ENCODE peak calls at places on chromosomes 4 and X, in four cellular contexts. One of them, this sample, is unnamed.

GRCh38 chrX:9948406-9948805 is 18.8 kb upstream of the CLDN34 start:
- DNase-seq in foreskin fibroblast: no peak
- DNase-seq in left lung: no peak
- DNase-seq in GM23338: no peak
- DNase-seq in this sample: peak; percentile 71

GRCh38 chrX:153692611-153693156 is 5.0 kb downstream of the SLC6A8 start:
- DNase-seq in foreskin fibroblast: no peak
- DNase-seq in left lung: no peak
- DNase-seq in GM23338: no peak
- DNase-seq in this sample: no peak

GRCh38 chr4:138897818-138898226 is 117.8 kb upstream of the NOCT start:
- DNase-seq in foreskin fibroblast: peak; percentile 32
- DNase-seq in left lung: no peak
- DNase-seq in GM23338: no peak
- DNase-seq in this sample: no peak

GRCh38 chr4:88734403-88734949 is 36.8 kb upstream of the NAP1L5 start:
- DNase-seq in foreskin fibroblast: no peak
- DNase-seq in left lung: no peak
- DNase-seq in GM23338: no peak
- DNase-seq in this sample: no peak

GRCh38 chrX:139052461-139052860 is 340.9 kb upstream of the FGF13 start:
- DNase-seq in foreskin fibroblast: no peak
- DNase-seq in left lung: no peak
- DNase-seq in GM23338: no peak
- DNase-seq in this sample: no peak

GRCh38 chrX:118056870-118057269 is 59.7 kb downstream of the KLHL13 start:
- DNase-seq in foreskin fibroblast: no peak
- DNase-seq in left lung: no peak
- DNase-seq in GM23338: no peak
- DNase-seq in this sample: no peak

GRCh38 chrX:151754042-151754419 is 19.5 kb downstream of the CNGA2 start:
- DNase-seq in foreskin fibroblast: peak; percentile 47
- DNase-seq in left lung: no peak
- DNase-seq in GM23338: no peak
- DNase-seq in this sample: peak; percentile 91

GRCh38 chrX:115625577-115626301 is 64.8 kb downstream of the PLS3 start:
- DNase-seq in foreskin fibroblast: no peak
- DNase-seq in left lung: no peak
- DNase-seq in GM23338: no peak
- DNase-seq in this sample: no peak

GRCh38 chr4:66574145-66574978 is 904.1 kb upstream of the EPHA5 start:
- DNase-seq in foreskin fibroblast: peak; percentile 18
- DNase-seq in left lung: no peak
- DNase-seq in GM23338: peak; percentile 28
- DNase-seq in this sample: no peak

GRCh38 chrX:105822138-105823091 is at the start of gene NRK:
- DNase-seq in foreskin fibroblast: no peak
- DNase-seq in left lung: peak; percentile 49
- DNase-seq in GM23338: peak; percentile 47
- DNase-seq in this sample: no peak

GRCh38 chrX:21374163-21374993 is at the start of gene CNKSR2:
- DNase-seq in foreskin fibroblast: no peak
- DNase-seq in left lung: peak; percentile 77
- DNase-seq in GM23338: peak; percentile 74
- DNase-seq in this sample: peak; percentile 36

GRCh38 chrX:42398967-42399631 is 378.9 kb downstream of the PPP1R2C start:
- DNase-seq in foreskin fibroblast: no peak
- DNase-seq in left lung: no peak
- DNase-seq in GM23338: no peak
- DNase-seq in this sample: no peak

GRCh38 chrX:47579537-47579936 is 2.7 kb upstream of the TIMP1 start:
- DNase-seq in foreskin fibroblast: peak; percentile 85
- DNase-seq in left lung: no peak
- DNase-seq in GM23338: no peak
- DNase-seq in this sample: peak; percentile 78

GRCh38 chr4:184568770-184569169 is 80.5 kb downstream of the CASP3 start:
- DNase-seq in foreskin fibroblast: no peak
- DNase-seq in left lung: no peak
- DNase-seq in GM23338: no peak
- DNase-seq in this sample: no peak

GRCh38 chr4:170091069-170091696 is 1.4 kb upstream of the AADAT start:
- DNase-seq in foreskin fibroblast: no peak
- DNase-seq in left lung: peak; percentile 80
- DNase-seq in GM23338: peak; percentile 47
- DNase-seq in this sample: no peak

GRCh38 chr4:126223784-126224407 is 909.1 kb downstream of the FAT4 start:
- DNase-seq in foreskin fibroblast: no peak
- DNase-seq in left lung: no peak
- DNase-seq in GM23338: peak; percentile 39
- DNase-seq in this sample: no peak

DNA sequence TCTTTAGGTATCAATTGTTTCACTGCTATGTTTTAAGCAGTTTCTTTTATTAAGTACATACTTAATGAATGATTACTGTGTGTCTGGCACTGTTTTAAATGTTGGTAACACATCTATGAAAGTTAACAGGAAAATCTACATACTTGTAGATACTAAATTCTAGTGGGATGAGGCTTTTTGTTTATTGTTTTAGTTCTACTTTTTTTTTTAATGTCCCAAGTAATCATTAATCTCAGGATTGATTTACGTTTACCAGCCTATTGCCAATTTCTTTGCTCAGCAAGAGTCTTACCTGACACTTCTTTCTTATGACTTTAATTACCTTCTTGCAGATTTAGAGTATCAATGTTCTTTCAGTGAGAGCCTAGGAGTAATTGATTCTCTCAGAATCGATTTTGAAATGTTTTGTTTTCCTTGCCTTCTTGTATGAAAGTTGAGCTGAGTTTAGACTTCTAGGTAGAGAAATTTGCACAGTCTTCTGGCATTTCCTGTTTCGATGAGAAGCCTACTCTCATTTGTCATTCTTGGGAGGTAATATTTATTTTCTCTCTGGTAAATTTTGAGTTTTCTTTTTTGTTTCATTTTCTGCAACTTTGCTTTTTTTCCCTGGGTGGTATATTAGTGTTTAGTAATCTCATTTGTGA is 235.2 kb upstream of the ANKRD50 start:
- DNase-seq in foreskin fibroblast: no peak
- DNase-seq in left lung: no peak
- DNase-seq in GM23338: no peak
- DNase-seq in this sample: no peak
- H3K4me3 ChIP-seq in foreskin fibroblast: no peak overlapping the region
- H3K4me3 ChIP-seq in left lung: no peak overlapping the region
- H3K4me3 ChIP-seq in GM23338: no peak overlapping the region
- H3K4me3 ChIP-seq in this sample: no peak overlapping the region

GRCh38 chr4:2817701-2818350 is 24.9 kb downstream of the SH3BP2 start:
- DNase-seq in foreskin fibroblast: no peak
- DNase-seq in left lung: peak; percentile 87
- DNase-seq in GM23338: peak; percentile 77
- DNase-seq in this sample: peak; percentile 34
- H3K4me3 ChIP-seq in foreskin fibroblast: peak overlapping the region; percentile 53
- H3K4me3 ChIP-seq in left lung: peak overlapping the region; percentile 47
- H3K4me3 ChIP-seq in GM23338: peak overlapping the region; percentile 65
- H3K4me3 ChIP-seq in this sample: peak overlapping the region; percentile 15

GRCh38 chr4:163193717-163194116 is 27.0 kb upstream of the NAF1 start:
- DNase-seq in foreskin fibroblast: no peak
- DNase-seq in left lung: no peak
- DNase-seq in GM23338: no peak
- DNase-seq in this sample: no peak
- H3K4me3 ChIP-seq in foreskin fibroblast: no peak overlapping the region
- H3K4me3 ChIP-seq in left lung: no peak overlapping the region
- H3K4me3 ChIP-seq in GM23338: no peak overlapping the region
- H3K4me3 ChIP-seq in this sample: no peak overlapping the region

DNA sequence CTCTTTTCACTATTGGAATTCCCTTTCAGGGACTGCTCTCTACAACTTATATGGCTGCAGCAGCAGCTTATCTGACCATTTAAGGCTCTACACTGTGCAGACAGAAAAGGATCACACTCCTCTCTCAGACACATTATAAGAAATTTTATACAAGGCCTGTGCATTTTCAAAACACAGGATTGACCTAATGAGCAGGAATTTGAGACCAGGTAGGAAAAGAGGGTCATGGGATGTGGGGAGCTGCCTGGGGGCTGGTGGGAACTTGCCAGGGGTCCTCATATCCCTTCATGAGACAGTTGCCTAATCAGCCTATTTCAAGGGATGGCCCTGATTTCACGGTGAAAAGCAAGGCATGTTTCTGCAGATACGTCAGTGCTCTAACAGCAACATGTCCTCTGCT is 77.1 kb downstream of the SORBS2 start:
- DNase-seq in foreskin fibroblast: no peak
- DNase-seq in left lung: no peak
- DNase-seq in GM23338: no peak
- DNase-seq in this sample: no peak
- H3K4me3 ChIP-seq in foreskin fibroblast: no peak overlapping the region
- H3K4me3 ChIP-seq in left lung: no peak overlapping the region
- H3K4me3 ChIP-seq in GM23338: no peak overlapping the region
- H3K4me3 ChIP-seq in this sample: no peak overlapping the region

DNA sequence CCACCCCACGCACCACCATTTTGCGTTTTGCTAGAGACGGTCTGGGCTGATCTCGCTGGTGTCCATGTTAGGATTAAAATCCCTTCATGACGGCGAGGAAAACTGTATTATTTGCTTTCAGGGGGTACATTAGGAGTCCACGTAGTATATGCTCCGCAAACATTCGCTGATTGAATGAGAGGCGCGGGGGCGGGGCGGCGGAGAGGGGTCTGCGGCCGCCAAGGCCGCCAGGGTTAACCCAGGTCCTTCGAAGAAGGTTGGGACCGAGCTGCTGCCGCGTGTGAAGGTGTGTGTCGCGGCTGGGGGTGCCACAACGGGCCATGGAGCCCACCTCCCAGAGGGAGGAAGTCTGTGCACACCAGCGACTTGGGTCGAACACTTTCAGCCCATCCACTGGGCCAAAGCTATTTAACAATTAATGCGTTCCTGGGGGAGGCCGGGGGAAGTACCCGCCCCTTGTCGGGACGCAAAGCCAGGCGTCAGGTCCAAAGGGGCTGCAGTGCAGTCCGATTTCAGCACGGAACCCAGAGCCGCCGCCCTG is 6.4 kb upstream of the PITX2 start:
- DNase-seq in foreskin fibroblast: no peak
- DNase-seq in left lung: no peak
- DNase-seq in GM23338: peak; percentile 61
- DNase-seq in this sample: no peak
- H3K4me3 ChIP-seq in foreskin fibroblast: no peak overlapping the region
- H3K4me3 ChIP-seq in left lung: no peak overlapping the region
- H3K4me3 ChIP-seq in GM23338: peak overlapping the region; percentile 65
- H3K4me3 ChIP-seq in this sample: no peak overlapping the region

GRCh38 chr4:81131563-81131962 is 83.5 kb downstream of the PRKG2 start:
- DNase-seq in foreskin fibroblast: no peak
- DNase-seq in left lung: no peak
- DNase-seq in GM23338: no peak
- DNase-seq in this sample: no peak

GRCh38 chr4:81136161-81136910 is 78.7 kb downstream of the PRKG2 start:
- DNase-seq in foreskin fibroblast: peak; percentile 87
- DNase-seq in left lung: no peak
- DNase-seq in GM23338: no peak
- DNase-seq in this sample: peak; percentile 75

GRCh38 chr4:81137894-81138293 is 77.1 kb downstream of the PRKG2 start:
- DNase-seq in foreskin fibroblast: no peak
- DNase-seq in left lung: no peak
- DNase-seq in GM23338: no peak
- DNase-seq in this sample: no peak

GRCh38 chr4:81137446-81137845 is 77.6 kb downstream of the PRKG2 start:
- DNase-seq in foreskin fibroblast: peak; percentile 45
- DNase-seq in left lung: no peak
- DNase-seq in GM23338: no peak
- DNase-seq in this sample: no peak

DNA sequence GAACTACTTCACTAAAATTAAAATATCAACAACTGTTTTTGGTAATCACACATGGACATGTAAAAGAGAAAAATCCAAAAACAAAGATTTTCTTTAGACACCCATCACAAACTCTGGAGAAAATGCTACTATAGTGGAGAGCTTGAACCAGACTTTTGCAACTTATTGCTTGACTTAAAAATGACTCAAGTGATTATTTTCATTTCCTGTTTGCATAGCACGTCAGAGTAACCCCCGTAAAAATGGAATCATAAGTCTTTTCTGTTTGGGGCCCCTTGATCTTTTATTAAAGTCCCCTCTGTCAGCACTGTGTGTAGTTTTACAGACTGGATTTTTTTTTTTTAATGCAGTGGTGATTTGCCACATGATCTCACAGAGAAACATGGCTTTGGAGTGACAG is 79.5 kb downstream of the PRKG2 start:
- DNase-seq in foreskin fibroblast: no peak
- DNase-seq in left lung: no peak
- DNase-seq in GM23338: no peak
- DNase-seq in this sample: no peak
- H3K4me3 ChIP-seq in foreskin fibroblast: no peak overlapping the region
- H3K4me3 ChIP-seq in left lung: no peak overlapping the region
- H3K4me3 ChIP-seq in GM23338: no peak overlapping the region
- H3K4me3 ChIP-seq in this sample: no peak overlapping the region

This sample was measured in MG63.